ENCODE peak calls at places on chromosomes 4 and X, in five cellular contexts. O, C, I, W and X are unnamed samples.

GRCh38 chrX:40504801-40505605 is 75.8 kb upstream of the ATP6AP2 start:
- DNase-seq in O (no peak), C (no peak), I (no peak), W (no peak), X (no peak)

GRCh38 chrX:108199691-108200090 is 108.1 kb downstream of the ATG4A start:
- DNase-seq in O (no peak), C (no peak), I (no peak), W (no peak), X (no peak)

GRCh38 chrX:47093860-47094259 is 15.6 kb downstream of the RGN start:
- DNase-seq in O (no peak), C (no peak), I (no peak), W (no peak), X (peak; percentile 24)

GRCh38 chr4:14841801-14842748 is 160.2 kb upstream of the CPEB2 start:
- DNase-seq in O (no peak), C (no peak), I (no peak), W (peak; percentile 25), X (no peak)

GRCh38 chrX:72620550-72621145 is 48.0 kb upstream of the HDAC8 start:
- DNase-seq in O (no peak), C (peak; percentile 73), I (no peak), W (peak; percentile 14), X (no peak)

GRCh38 chr4:3021127-3021526 is 53.2 kb downstream of the HTT-AS start:
- DNase-seq in O (no peak), C (no peak), I (no peak), W (no peak), X (peak; percentile 55)

GRCh38 chrX:12946838-12947544 is 27.9 kb upstream of the TMSB4X start:
- DNase-seq in O (peak; percentile 51), C (peak; percentile 82), I (peak; percentile 61), W (peak; percentile 40), X (no peak)

GRCh38 chr4:171812377-171813194 is 618 bp upstream of the GALNTL6 start:
- DNase-seq in O (no peak), C (no peak), I (no peak), W (no peak), X (no peak)

GRCh38 chrX:19174401-19175025 is 52.2 kb upstream of the ADGRG2 start:
- DNase-seq in O (no peak), C (peak; percentile 12), I (no peak), W (no peak), X (no peak)

GRCh38 chr4:83618991-83619390 is 83.1 kb downstream of the GPAT3 start:
- DNase-seq in O (no peak), C (no peak), I (no peak), W (no peak), X (no peak)

GRCh38 chr4:149980941-149981340 is 97.3 kb upstream of the DCLK2 start:
- DNase-seq in O (peak; percentile 49), C (peak; percentile 64), I (peak; percentile 1), W (peak; percentile 24), X (no peak)

GRCh38 chrX:140817943-140818342 is 108.4 kb downstream of the LINC00632 start:
- DNase-seq in O (peak; percentile 0), C (no peak), I (no peak), W (no peak), X (no peak)

GRCh38 chrX:288561-288991 is 7.4 kb downstream of the PLCXD1 start:
- DNase-seq in O (no peak), C (no peak), I (no peak), W (no peak), X (no peak)

GRCh38 chr4:133152330-133152791 is 3.3 kb downstream of the PCDH10 start:
- DNase-seq in O (no peak), C (no peak), I (no peak), W (no peak), X (no peak)

GRCh38 chr4:103756736-103757135 is 37.0 kb upstream of the TACR3 start:
- DNase-seq in O (no peak), C (no peak), I (no peak), W (no peak), X (no peak)

GRCh38 chr4:1549638-1550035 is 134.5 kb downstream of the FAM53A start:
- DNase-seq in O (no peak), C (no peak), I (no peak), W (no peak), X (no peak)

GRCh38 chr4:158411180-158411721 is 110.4 kb upstream of the RXFP1 start:
- DNase-seq in O (no peak), C (no peak), I (no peak), W (no peak), X (no peak)

GRCh38 chr4:48450740-48451139 is 32.4 kb upstream of the SLC10A4 start:
- DNase-seq in O (no peak), C (no peak), I (no peak), W (no peak), X (no peak)

GRCh38 chr4:128394778-128395177 is 107.2 kb upstream of the PGRMC2 start:
- DNase-seq in O (no peak), C (no peak), I (no peak), W (no peak), X (no peak)

GRCh38 chr4:47830263-47831025 is 7.4 kb downstream of the CORIN start:
- DNase-seq in O (no peak), C (no peak), I (no peak), W (no peak), X (no peak)

GRCh38 chr4:578451-579443 is 2.7 kb upstream of the TMEM271 start:
- DNase-seq in O (no peak), C (no peak), I (no peak), W (no peak), X (no peak)